ENCODE peak calls at places on chromosomes 1 and 21, in six cellular contexts. U is H9; W is heart left ventricle; F is ascending aorta; X is CD8-positive, alpha-beta T cell; S is astrocyte. A is an unnamed sample.

GRCh38 chr1:45945426-45945825 is 142.0 kb downstream of the MAST2 start:
- DNase-seq in U (no peak), W (no peak), F (no peak), X (no peak), S (peak; percentile 81), A (peak; percentile 56)

GRCh38 chr1:199173356-199173755 is 534.5 kb downstream of the PTPRC start:
- DNase-seq in U (no peak), W (no peak), F (no peak), X (no peak), S (peak; percentile 72), A (no peak)

GRCh38 chr1:204345425-204345824 is 14.3 kb downstream of the PLEKHA6 start:
- DNase-seq in U (no peak), W (no peak), F (no peak), X (no peak), S (no peak), A (no peak)

GRCh38 chr1:203650012-203650836 is 23.6 kb downstream of the ATP2B4 start:
- DNase-seq in U (peak; percentile 80), W (peak; percentile 81), F (no peak), X (peak; percentile 80), S (peak; percentile 68), A (peak; percentile 63)

GRCh38 chr1:226149806-226150205 is 36.7 kb downstream of the ACBD3 start:
- DNase-seq in U (no peak), W (no peak), F (no peak), X (no peak), S (no peak), A (no peak)

GRCh38 chr1:205588691-205589445 is 42.9 kb downstream of the ELK4 start:
- DNase-seq in U (peak; percentile 78), W (no peak), F (no peak), X (no peak), S (peak; percentile 52), A (peak; percentile 40)

GRCh38 chr1:20367626-20368025 is 77.0 kb downstream of the VWA5B1 start:
- DNase-seq in U (no peak), W (peak; percentile 12), F (no peak), X (no peak), S (no peak), A (no peak)

GRCh38 chr21:40487406-40487805 is 359.6 kb downstream of the DSCAM start:
- DNase-seq in U (no peak), W (no peak), F (no peak), X (no peak), S (no peak), A (no peak)

GRCh38 chr1:201859424-201859823 is 29.3 kb upstream of the SHISA4 start:
- DNase-seq in U (no peak), W (no peak), F (no peak), X (no peak), S (no peak), A (no peak)

GRCh38 chr21:42862774-42863503 is 16.4 kb downstream of the WDR4 start:
- DNase-seq in U (peak; percentile 69), W (no peak), F (no peak), X (no peak), S (no peak), A (no peak)

GRCh38 chr1:94245747-94246438 is 8.5 kb upstream of the ARHGAP29 start:
- DNase-seq in U (no peak), W (no peak), F (no peak), X (no peak), S (peak; percentile 49), A (no peak)

GRCh38 chr1:94243665-94244064 is 6.3 kb upstream of the ARHGAP29 start:
- DNase-seq in U (no peak), W (no peak), F (no peak), X (no peak), S (no peak), A (no peak)

GRCh38 chr1:94246692-94247145 is 9.3 kb upstream of the ARHGAP29 start:
- DNase-seq in U (no peak), W (no peak), F (no peak), X (no peak), S (no peak), A (no peak)

GRCh38 chr1:94247146-94248094 is 10.0 kb upstream of the ARHGAP29 start:
- DNase-seq in U (peak; percentile 85), W (peak; percentile 91), F (no peak), X (no peak), S (peak; percentile 38), A (peak; percentile 80)

GRCh38 chr1:94244816-94245215 is 7.4 kb upstream of the ARHGAP29 start:
- DNase-seq in U (no peak), W (no peak), F (no peak), X (no peak), S (no peak), A (no peak)
- H3K27ac ChIP-seq in U (no peak overlapping the region), W (no peak overlapping the region), F (no peak overlapping the region), X (no peak overlapping the region), S (no peak overlapping the region), A (no peak overlapping the region)

GRCh38 chr1:37509181-37509580 is 5.4 kb downstream of the MEAF6 start:
- DNase-seq in U (no peak), W (no peak), F (no peak), X (no peak), S (peak; percentile 36), A (no peak)
- TF ChIP-seq CTCF in U (peak; percentile 50), W (no peak), F (no peak), X (no peak), S (peak; percentile 33), A (no peak)

GRCh38 chr1:52633291-52633754 is 355 bp downstream of the SHISAL2A start:
- DNase-seq in U (peak; percentile 59), W (peak; percentile 64), F (no peak), X (peak; percentile 73), S (no peak), A (no peak)

GRCh38 chr1:52632732-52633290 is at the start of gene SHISAL2A:
- DNase-seq in U (peak; percentile 66), W (peak; percentile 74), F (no peak), X (peak; percentile 85), S (peak; percentile 20), A (peak; percentile 32)

GRCh38 chr1:52635321-52636089 is 2.5 kb downstream of the SHISAL2A start:
- DNase-seq in U (no peak), W (no peak), F (no peak), X (no peak), S (no peak), A (no peak)

GRCh38 chr1:52631759-52632331 is 1.1 kb upstream of the SHISAL2A start:
- DNase-seq in U (no peak), W (no peak), F (no peak), X (no peak), S (no peak), A (peak; percentile 46)

DNA sequence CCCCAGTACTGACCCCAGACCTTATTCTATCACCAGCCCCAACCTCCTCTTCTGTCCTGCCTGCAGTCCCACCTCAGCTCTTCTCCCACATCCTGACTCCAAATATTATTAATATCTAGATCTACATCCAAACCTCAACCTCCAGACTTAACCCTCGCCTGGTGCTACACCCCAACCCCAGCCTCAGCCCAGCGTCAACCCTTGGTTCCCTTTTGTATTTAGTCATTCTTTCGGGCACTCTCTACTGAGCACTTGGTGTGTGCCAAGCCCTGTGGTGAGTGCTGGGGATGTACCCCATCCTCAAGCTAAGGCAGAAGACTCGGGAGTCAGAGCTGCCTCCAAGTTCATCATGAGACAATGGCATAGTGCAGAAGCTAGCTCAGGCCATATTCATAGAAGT is 1.1 kb downstream of the SHISAL2A start:
- DNase-seq in U (no peak), W (no peak), F (no peak), X (no peak), S (no peak), A (no peak)
- H3K4me1 ChIP-seq in U (no peaks in the 10 kb centered on the region), W (peaks cover 4% of the 10 kb centered on the region), F (peaks cover 4% of the 10 kb centered on the region), X (peaks cover 77% of the 10 kb centered on the region), S (no peaks in the 10 kb centered on the region), A (peaks cover 30% of the 10 kb centered on the region)

GRCh38 chr1:84298688-84299535 is 2.6 kb upstream of the SAMD13 start:
- DNase-seq in U (peak; percentile 63), W (peak; percentile 73), F (no peak), X (peak; percentile 64), S (no peak), A (peak; percentile 56)
- H3K27ac ChIP-seq in U (no peak overlapping the region), W (peak overlapping the region; percentile 78), F (peak overlapping the region; percentile 84), X (peak overlapping the region; percentile 8), S (peak overlapping the region; percentile 86), A (peak overlapping the region; percentile 94)

DNA sequence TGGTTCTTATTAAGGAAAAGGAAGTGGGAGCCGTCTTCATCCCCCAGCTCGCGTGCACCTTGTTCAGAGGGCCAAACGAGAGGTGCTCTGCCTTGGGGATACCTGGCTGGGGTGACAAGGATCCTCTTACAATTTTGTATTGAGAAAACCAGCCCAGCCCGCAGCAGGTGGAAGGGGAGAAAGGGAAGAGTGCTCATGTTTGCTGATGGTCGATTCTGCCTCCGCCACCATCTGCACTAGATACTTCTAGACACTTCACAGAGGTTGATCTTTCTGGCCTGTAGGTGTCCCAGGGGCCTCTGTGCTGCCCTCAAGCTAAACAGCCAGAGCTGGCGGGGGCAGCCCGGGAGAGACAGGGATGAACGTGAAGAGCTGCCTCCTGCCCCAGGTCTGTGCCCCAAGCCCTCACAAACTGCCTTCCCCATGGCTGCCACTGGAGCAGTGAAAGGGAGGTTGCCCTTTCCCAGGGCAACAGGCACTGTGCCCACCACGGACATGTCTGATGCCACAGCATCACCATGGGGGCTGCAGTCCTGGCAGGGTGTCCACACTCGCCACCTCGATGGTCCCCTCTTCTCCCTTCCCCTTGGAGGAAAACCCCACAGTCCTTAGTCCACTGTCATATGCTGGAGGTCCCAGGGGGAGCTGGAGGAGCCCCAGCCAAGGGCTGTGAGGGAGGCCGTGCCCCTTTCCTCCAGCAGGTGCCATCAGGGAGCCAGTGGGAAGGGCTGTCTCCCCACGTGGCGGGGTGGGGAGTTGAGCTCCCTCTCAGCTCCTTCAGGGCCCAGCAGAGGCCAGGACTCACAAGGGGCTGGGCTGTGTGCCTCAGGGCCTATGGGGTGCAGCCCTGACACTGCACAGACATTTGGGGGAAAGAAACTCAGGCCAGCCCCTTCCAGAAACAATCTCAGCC is 8.1 kb downstream of the ADPRS start:
- DNase-seq in U (peak; percentile 80), W (no peak), F (no peak), X (no peak), S (no peak), A (peak; percentile 39)
- TF ChIP-seq CTCF in U (peak; percentile 62), W (no peak), F (no peak), X (no peak), S (peak; percentile 14), A (peak; percentile 32)

A was measured in testis.